ENCODE peak calls at places on chromosomes 2 and 18, in nine cellular contexts. Q, S, M, K, O, X, H, G and E are unnamed samples. For H3K4me1, the result is how much of the 10 kb centered on the place peaks cover.

GRCh38 chr2:84861539-84861938 is 19.3 kb downstream of the TRABD2A start:
- DNase-seq in Q (no peak), S (no peak), M (no peak), K (no peak), O (no peak), X (no peak), H (no peak), G (no peak), E (no peak)

GRCh38 chr2:55048925-55049793 is 1.1 kb downstream of the RTN4 start:
- DNase-seq in Q (peak), S (peak), M (peak), K (peak), O (peak), X (peak), H (peak), G (peak), E (peak)

GRCh38 chr2:160321025-160321424 is 121.0 kb upstream of the ITGB6 start:
- DNase-seq in Q (no peak), S (no peak), M (no peak), K (no peak), O (no peak), X (no peak), H (no peak), G (peak), E (no peak)

GRCh38 chr2:64291181-64291580 is 147.0 kb upstream of the PELI1 start:
- DNase-seq in Q (peak), S (no peak), M (peak), K (no peak), O (no peak), X (peak), H (no peak), G (peak), E (no peak)

GRCh38 chr2:189658281-189658680 is 3.0 kb upstream of the ASNSD1 start:
- DNase-seq in Q (no peak), S (no peak), M (no peak), K (no peak), O (no peak), X (no peak), H (peak), G (no peak), E (no peak)

GRCh38 chr2:135662088-135662487 is 79.6 kb upstream of the UBXN4 start:
- DNase-seq in Q (no peak), S (no peak), M (peak), K (no peak), O (no peak), X (no peak), H (no peak), G (no peak), E (no peak)

GRCh38 chr2:236856856-236857616 is 228.7 kb upstream of the COPS8 start:
- DNase-seq in Q (no peak), S (no peak), M (no peak), K (no peak), O (peak), X (no peak), H (no peak), G (no peak), E (no peak)

GRCh38 chr2:96680561-96681141 is 38.1 kb downstream of the FER1L5 start:
- DNase-seq in Q (no peak), S (no peak), M (no peak), K (peak), O (peak), X (no peak), H (no peak), G (no peak), E (no peak)

GRCh38 chr2:227759411-227760113 is 13.9 kb downstream of the SCYGR8 start:
- DNase-seq in Q (no peak), S (no peak), M (no peak), K (no peak), O (no peak), X (no peak), H (no peak), G (no peak), E (no peak)

GRCh38 chr2:65746919-65747678 is 314.7 kb upstream of the SPRED2 start:
- DNase-seq in Q (no peak), S (peak), M (no peak), K (no peak), O (peak), X (no peak), H (no peak), G (no peak), E (peak)

GRCh38 chr2:67455219-67456142 is 58.3 kb downstream of the ETAA1 start:
- DNase-seq in Q (no peak), S (no peak), M (no peak), K (no peak), O (no peak), X (no peak), H (no peak), G (no peak), E (no peak)

GRCh38 chr2:129708221-129708967 is 271.1 kb upstream of the RAB6C start:
- DNase-seq in Q (no peak), S (no peak), M (no peak), K (no peak), O (no peak), X (no peak), H (no peak), G (no peak), E (no peak)

GRCh38 chr18:43534511-43534910 is 257.2 kb upstream of the SYT4 start:
- DNase-seq in Q (no peak), S (no peak), M (no peak), K (no peak), O (no peak), X (no peak), H (no peak), G (no peak), E (no peak)

GRCh38 chr18:53458944-53459580 is 765.4 kb downstream of the MBD2 start:
- DNase-seq in Q (no peak), S (no peak), M (no peak), K (peak), O (no peak), X (no peak), H (no peak), G (no peak), E (peak)

GRCh38 chr2:21821697-21822227 is 698.0 kb downstream of the TDRD15 start:
- DNase-seq in Q (no peak), S (no peak), M (peak), K (no peak), O (no peak), X (no peak), H (no peak), G (no peak), E (no peak)

GRCh38 chr2:18837233-18837632 is 247.9 kb upstream of the NT5C1B start:
- DNase-seq in Q (no peak), S (no peak), M (no peak), K (no peak), O (no peak), X (no peak), H (no peak), G (no peak), E (peak)

GRCh38 chr2:174633621-174633927 is 36.0 kb upstream of the WIPF1 start:
- DNase-seq in Q (peak), S (no peak), M (no peak), K (peak), O (peak), X (no peak), H (peak), G (no peak), E (no peak)

GRCh38 chr2:37552339-37552738 is 119.1 kb downstream of the CDC42EP3 start:
- DNase-seq in Q (no peak), S (no peak), M (no peak), K (no peak), O (no peak), X (no peak), H (no peak), G (no peak), E (no peak)

GRCh38 chr2:236873666-236874065 is 212.0 kb upstream of the COPS8 start:
- DNase-seq in Q (no peak), S (no peak), M (no peak), K (no peak), O (no peak), X (no peak), H (no peak), G (no peak), E (no peak)

GRCh38 chr2:10518470-10519060 is 70.4 kb upstream of the ODC1 start:
- DNase-seq in Q (peak), S (no peak), M (no peak), K (peak), O (peak), X (no peak), H (no peak), G (no peak), E (no peak)

GRCh38 chr2:208329485-208329884 is 63.4 kb downstream of the PIKFYVE start:
- DNase-seq in Q (no peak), S (no peak), M (no peak), K (no peak), O (no peak), X (no peak), H (no peak), G (no peak), E (no peak)

GRCh38 chr2:143901185-143901842 is 618.6 kb downstream of the ZEB2 start:
- DNase-seq in Q (no peak), S (no peak), M (peak), K (no peak), O (no peak), X (no peak), H (no peak), G (no peak), E (no peak)

GRCh38 chr2:25738383-25739343 is 65.3 kb upstream of the DTNB start:
- DNase-seq in Q (no peak), S (no peak), M (no peak), K (no peak), O (no peak), X (no peak), H (no peak), G (no peak), E (no peak)

GRCh38 chr2:46097714-46098480 is 199.3 kb upstream of the EPAS1 start:
- DNase-seq in Q (peak), S (peak), M (peak), K (no peak), O (peak), X (peak), H (peak), G (peak), E (peak)

GRCh38 chr2:121521359-121521758 is 9.3 kb upstream of the RNU4ATAC start:
- DNase-seq in Q (no peak), S (no peak), M (peak), K (no peak), O (no peak), X (no peak), H (no peak), G (no peak), E (no peak)

GRCh38 chr18:76678248-76678647 is 144.1 kb upstream of the ZNF236 start:
- DNase-seq in Q (no peak), S (no peak), M (no peak), K (no peak), O (no peak), X (no peak), H (no peak), G (no peak), E (no peak)

GRCh38 chr18:54946149-54946581 is 13.1 kb downstream of the CCDC68 start:
- DNase-seq in Q (peak), S (no peak), M (peak), K (no peak), O (no peak), X (no peak), H (no peak), G (peak), E (no peak)

GRCh38 chr2:239533917-239534316 is 133.1 kb upstream of the HDAC4 start:
- DNase-seq in Q (peak), S (peak), M (no peak), K (peak), O (no peak), X (no peak), H (no peak), G (no peak), E (peak)

GRCh38 chr18:48937869-48938750 is 12.7 kb downstream of the SMAD7 start:
- DNase-seq in Q (no peak), S (no peak), M (no peak), K (no peak), O (no peak), X (no peak), H (no peak), G (no peak), E (no peak)

GRCh38 chr2:45212953-45213635 is 203.8 kb upstream of the SIX2 start:
- DNase-seq in Q (no peak), S (no peak), M (no peak), K (no peak), O (no peak), X (no peak), H (no peak), G (no peak), E (no peak)

GRCh38 chr2:43062058-43062457 is 164.3 kb downstream of the ZFP36L2 start:
- DNase-seq in Q (no peak), S (no peak), M (no peak), K (no peak), O (no peak), X (no peak), H (no peak), G (no peak), E (no peak)
- H3K4me1 ChIP-seq in Q (under half), S (under half), M (under half), K (under half), O (under half), X (under half), H (under half), G (under half), E (under half)

DNA sequence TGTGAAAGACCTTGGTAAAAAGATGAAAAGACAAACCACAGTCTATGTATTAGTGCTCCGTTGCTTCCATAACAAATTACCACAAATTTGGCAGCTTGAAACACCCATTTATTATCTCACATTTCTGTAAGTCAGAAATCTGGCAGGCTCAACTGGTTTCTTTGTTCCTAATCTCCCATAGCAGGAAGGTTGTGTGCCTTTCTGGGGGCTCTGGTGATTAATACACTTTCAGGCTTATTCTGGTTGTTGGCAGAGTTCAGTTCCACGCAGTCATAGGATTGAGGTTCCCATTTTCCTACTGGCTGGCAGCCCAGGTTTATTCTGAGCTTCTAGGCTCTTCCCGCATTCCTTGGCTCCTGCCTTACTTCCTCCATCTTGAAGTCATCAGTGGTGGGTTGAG is 189.3 kb downstream of the ANAPC1 start:
- DNase-seq in Q (peak), S (no peak), M (peak), K (no peak), O (peak), X (no peak), H (no peak), G (no peak), E (peak)
- H3K27ac ChIP-seq in Q (no peak), S (no peak), M (no peak), K (no peak), O (no peak), X (no peak), H (no peak), G (no peak), E (no peak)

GRCh38 chr2:191845876-191846786 is 757 bp downstream of the CAVIN2 start:
- DNase-seq in Q (peak), S (peak), M (no peak), K (peak), O (peak), X (no peak), H (no peak), G (no peak), E (no peak)

GRCh38 chr2:191845248-191845715 is 1.6 kb downstream of the CAVIN2 start:
- DNase-seq in Q (peak), S (peak), M (no peak), K (peak), O (peak), X (no peak), H (no peak), G (no peak), E (no peak)

GRCh38 chr2:191848771-191849726 is 2.2 kb upstream of the CAVIN2 start:
- DNase-seq in Q (no peak), S (no peak), M (no peak), K (no peak), O (no peak), X (no peak), H (no peak), G (no peak), E (no peak)

GRCh38 chr2:191847764-191848163 is 876 bp upstream of the CAVIN2 start:
- DNase-seq in Q (no peak), S (no peak), M (no peak), K (no peak), O (no peak), X (no peak), H (no peak), G (no peak), E (no peak)

DNA sequence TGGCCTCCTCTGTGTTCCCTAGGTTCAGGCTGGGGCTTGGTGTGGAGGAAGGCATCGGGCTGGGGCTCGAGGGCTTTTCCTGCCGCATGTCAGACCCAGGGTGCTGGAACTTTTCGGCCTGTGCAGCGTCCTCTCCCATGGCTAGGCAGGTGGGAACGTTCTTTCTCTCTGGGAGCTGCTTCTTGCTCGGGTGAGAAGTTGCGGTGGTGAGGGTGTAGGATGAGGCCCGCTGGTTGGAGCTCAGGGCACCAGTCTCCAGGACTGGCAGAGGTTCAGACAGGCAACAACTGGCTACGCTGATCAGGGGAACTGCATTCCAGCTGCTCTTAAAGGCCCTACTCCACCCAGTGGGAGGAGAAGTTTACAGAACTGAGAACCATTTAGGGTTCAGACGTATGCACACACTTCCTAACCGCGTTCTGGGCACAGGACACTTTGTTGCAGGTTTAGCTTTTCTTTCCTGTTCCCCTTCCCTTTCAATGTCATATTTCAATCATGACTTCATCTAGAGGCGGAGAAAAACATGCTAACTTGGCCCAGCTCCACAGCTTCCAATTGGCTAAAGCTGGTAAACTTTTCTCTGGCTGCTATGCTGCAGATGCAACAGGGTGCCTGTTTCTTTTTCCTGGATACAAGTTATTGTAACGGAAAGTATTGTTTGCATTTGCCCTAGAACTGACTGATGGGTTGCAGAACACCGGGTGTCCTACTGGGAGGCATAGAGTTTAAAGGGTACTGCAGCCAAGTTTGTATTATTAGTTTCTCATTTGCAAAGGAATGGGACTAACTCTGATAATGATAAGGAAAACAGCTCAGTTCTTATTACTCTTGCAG is at the start of gene CAVIN2:
- DNase-seq in Q (peak), S (peak), M (peak), K (peak), O (peak), X (peak), H (no peak), G (peak), E (peak)
- TF ChIP-seq POLR2A in Q (no peak), S (no peak), M (no peak), K (peak), O (peak), X (peak), H (no peak), G (no peak), E (no peak)

GRCh38 chr2:215899111-215900074 is 114.0 kb downstream of the MREG start:
- DNase-seq in Q (no peak), S (no peak), M (peak), K (no peak), O (no peak), X (no peak), H (no peak), G (no peak), E (no peak)

GRCh38 chr2:215898363-215898762 is 115.0 kb downstream of the MREG start:
- DNase-seq in Q (no peak), S (no peak), M (no peak), K (no peak), O (no peak), X (no peak), H (no peak), G (no peak), E (no peak)

GRCh38 chr2:215900865-215901264 is 112.5 kb downstream of the MREG start:
- DNase-seq in Q (no peak), S (no peak), M (no peak), K (no peak), O (no peak), X (no peak), H (no peak), G (no peak), E (no peak)

GRCh38 chr2:215901796-215902195 is 111.6 kb downstream of the MREG start:
- DNase-seq in Q (no peak), S (no peak), M (no peak), K (no peak), O (no peak), X (no peak), H (no peak), G (no peak), E (no peak)

DNA sequence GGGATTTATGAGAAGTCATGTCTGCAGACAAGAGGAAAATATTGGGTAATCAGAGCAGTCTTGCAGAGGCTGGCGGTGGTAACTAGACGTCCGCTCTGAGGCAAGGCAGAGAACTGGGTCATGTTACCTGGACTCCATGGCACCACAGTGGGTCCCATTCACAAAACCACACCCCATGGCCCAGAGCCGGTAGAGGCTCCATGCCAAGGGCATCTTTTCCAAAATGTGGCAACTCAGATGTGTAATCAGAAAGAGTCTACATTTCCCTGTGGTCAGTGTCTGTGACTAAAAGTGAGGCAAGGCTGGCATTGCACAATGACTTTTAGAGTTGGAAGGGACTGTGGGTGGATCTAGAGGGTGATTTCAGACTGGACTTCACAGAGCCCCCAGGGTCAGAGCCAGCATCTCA is 113.1 kb downstream of the MREG start:
- DNase-seq in Q (no peak), S (no peak), M (peak), K (no peak), O (no peak), X (no peak), H (no peak), G (no peak), E (no peak)
- H3K4me1 ChIP-seq in Q (under half), S (under half), M (under half), K (under half), O (under half), X (under half), H (under half), G (under half), E (under half)

GRCh38 chr2:7694066-7695000 is 777.1 kb downstream of the RNF144A start:
- DNase-seq in Q (no peak), S (no peak), M (no peak), K (no peak), O (no peak), X (no peak), H (no peak), G (no peak), E (no peak)

GRCh38 chr2:7692657-7693161 is 775.5 kb downstream of the RNF144A start:
- DNase-seq in Q (no peak), S (no peak), M (peak), K (no peak), O (peak), X (no peak), H (no peak), G (no peak), E (no peak)

GRCh38 chr2:7697052-7697451 is 779.8 kb downstream of the RNF144A start:
- DNase-seq in Q (no peak), S (no peak), M (no peak), K (no peak), O (no peak), X (no peak), H (no peak), G (no peak), E (no peak)

GRCh38 chr2:7691961-7692656 is 774.9 kb downstream of the RNF144A start:
- DNase-seq in Q (no peak), S (no peak), M (no peak), K (no peak), O (no peak), X (no peak), H (no peak), G (no peak), E (no peak)

GRCh38 chr2:7693246-7694065 is 776.2 kb downstream of the RNF144A start:
- DNase-seq in Q (no peak), S (no peak), M (no peak), K (no peak), O (no peak), X (no peak), H (no peak), G (no peak), E (no peak)
- H3K27ac ChIP-seq in Q (no peak), S (no peak), M (no peak), K (no peak), O (no peak), X (peak), H (no peak), G (no peak), E (no peak)

GRCh38 chr2:172250801-172251200 is 148.1 kb upstream of the DLX2 start:
- DNase-seq in Q (no peak), S (no peak), M (no peak), K (no peak), O (no peak), X (no peak), H (no peak), G (no peak), E (no peak)

GRCh38 chr2:172251231-172251630 is 148.5 kb upstream of the DLX2 start:
- DNase-seq in Q (no peak), S (no peak), M (peak), K (no peak), O (no peak), X (no peak), H (no peak), G (no peak), E (no peak)

GRCh38 chr2:172249986-172250385 is 147.3 kb upstream of the DLX2 start:
- DNase-seq in Q (no peak), S (no peak), M (peak), K (no peak), O (no peak), X (no peak), H (no peak), G (no peak), E (no peak)

GRCh38 chr2:172252154-172252553 is 149.5 kb upstream of the DLX2 start:
- DNase-seq in Q (peak), S (no peak), M (no peak), K (no peak), O (no peak), X (no peak), H (no peak), G (no peak), E (peak)

GRCh38 chr2:172253190-172254052 is 150.7 kb upstream of the DLX2 start:
- DNase-seq in Q (peak), S (no peak), M (peak), K (no peak), O (no peak), X (peak), H (no peak), G (peak), E (no peak)
- TF ChIP-seq POLR2A in Q (no peak), S (no peak), M (no peak), K (no peak), O (no peak), X (no peak), H (no peak), G (no peak), E (no peak)